ENCODE peak calls at places on chromosomes 6 and 20, in eight cellular contexts. U, M, W, T, L, N, B and Q are unnamed samples.

GRCh38 chr6:142328070-142328469 is 26.3 kb downstream of the ADGRG6 start:
- DNase-seq in W (no peak), N (no peak), T (no peak), U (no peak), B (no peak), L (no peak), M (no peak), Q (no peak)

GRCh38 chr6:149852881-149853280 is 11.3 kb downstream of the LRP11 start:
- DNase-seq in U (no peak), N (no peak), M (no peak), W (no peak), T (no peak), B (no peak), L (no peak), Q (no peak)

GRCh38 chr6:31799781-31800180 is 4.2 kb upstream of the VARS1 start:
- DNase-seq in T (no peak), W (no peak), L (no peak), M (no peak), B (no peak), U (no peak), N (no peak), Q (no peak)

GRCh38 chr6:36834576-36835293 is 4.5 kb downstream of the CPNE5 start:
- DNase-seq in M (no peak), T (no peak), L (no peak), W (no peak), U (no peak), N (no peak), B (no peak), Q (no peak)

GRCh38 chr6:119727504-119728219 is 378.1 kb upstream of the MAN1A1 start:
- DNase-seq in L (no peak), B (no peak), N (no peak), W (peak), T (no peak), M (no peak), U (no peak), Q (no peak)

GRCh38 chr20:32528291-32528891 is 56.7 kb downstream of the NOL4L start:
- DNase-seq in L (no peak), T (no peak), W (peak), B (peak), N (no peak), U (no peak), M (no peak), Q (peak)

GRCh38 chr6:169618526-169619490 is 83.0 kb downstream of the WDR27 start:
- DNase-seq in T (no peak), U (no peak), W (no peak), M (no peak), B (no peak), L (no peak), N (no peak), Q (no peak)

GRCh38 chr6:24504642-24505586 is 10.1 kb downstream of the ALDH5A1 start:
- DNase-seq in U (no peak), N (no peak), T (no peak), L (peak), M (no peak), W (no peak), B (no peak), Q (no peak)

GRCh38 chr6:38933426-38933825 is 115.2 kb upstream of the GLP1R start:
- DNase-seq in T (no peak), W (no peak), U (peak), L (no peak), N (no peak), M (no peak), B (no peak), Q (peak)

GRCh38 chr20:60430516-60431001 is 472.3 kb downstream of the CDH26 start:
- DNase-seq in N (no peak), L (no peak), W (no peak), M (no peak), T (no peak), U (no peak), B (no peak), Q (no peak)

GRCh38 chr20:37392441-37393195 is 46.7 kb downstream of the SRC start:
- DNase-seq in N (no peak), U (no peak), B (no peak), T (no peak), M (no peak), L (no peak), W (no peak), Q (peak)

GRCh38 chr20:23106271-23106851 is 20.2 kb upstream of the CD93 start:
- DNase-seq in U (no peak), M (no peak), B (peak), L (no peak), N (no peak), T (no peak), W (no peak), Q (no peak)

GRCh38 chr20:22525821-22526220 is 58.6 kb downstream of the FOXA2 start:
- DNase-seq in N (no peak), M (no peak), W (no peak), L (no peak), U (no peak), B (no peak), T (no peak), Q (no peak)

GRCh38 chr20:34535301-34535840 is 19.1 kb downstream of the DYNLRB1 start:
- DNase-seq in T (no peak), M (no peak), L (no peak), B (no peak), W (no peak), U (no peak), N (no peak), Q (no peak)

GRCh38 chr6:63448229-63448628 is 124.1 kb upstream of the LOC128125822 start:
- DNase-seq in T (no peak), M (no peak), W (no peak), L (no peak), B (no peak), U (no peak), N (no peak), Q (no peak)

GRCh38 chr6:10730254-10730653 is 7.4 kb downstream of the TMEM14C start:
- DNase-seq in M (no peak), B (no peak), N (no peak), L (no peak), T (no peak), W (no peak), U (no peak), Q (no peak)

GRCh38 chr6:110703010-110703905 is 112.0 kb downstream of the CDK19 start:
- DNase-seq in L (no peak), U (no peak), M (no peak), N (no peak), T (no peak), B (no peak), W (no peak), Q (no peak)

GRCh38 chr6:85537055-85537494 is 56.6 kb downstream of the SNX14 start:
- DNase-seq in N (no peak), B (no peak), M (no peak), L (no peak), T (no peak), W (no peak), U (no peak), Q (peak)

GRCh38 chr6:41531591-41532582 is 14.3 kb upstream of the FOXP4 start:
- DNase-seq in U (no peak), W (no peak), B (no peak), N (peak), M (no peak), T (no peak), L (peak), Q (no peak)

GRCh38 chr20:36582322-36582721 is 8.9 kb downstream of the TGIF2 start:
- DNase-seq in N (no peak), U (no peak), L (no peak), T (no peak), W (no peak), B (no peak), M (no peak), Q (no peak)

GRCh38 chr6:125846292-125847024 is 55.7 kb downstream of the NCOA7 start:
- DNase-seq in L (no peak), B (no peak), M (no peak), W (no peak), T (no peak), N (no peak), U (no peak), Q (no peak)

GRCh38 chr6:106444777-106445507 is 84.4 kb downstream of the CRYBG1 start:
- DNase-seq in N (peak), L (no peak), T (no peak), W (no peak), U (peak), B (no peak), M (no peak), Q (peak)

GRCh38 chr20:53757472-53757913 is 163.9 kb upstream of the ZNF217 start:
- DNase-seq in N (no peak), W (no peak), L (no peak), T (no peak), B (no peak), M (no peak), U (no peak), Q (no peak)

GRCh38 chr6:381742-382461 is 9.7 kb upstream of the IRF4 start:
- DNase-seq in T (no peak), L (peak), M (no peak), N (no peak), W (no peak), B (no peak), U (no peak), Q (no peak)

GRCh38 chr6:35534396-35535170 is 21.9 kb upstream of the TULP1 start:
- DNase-seq in T (no peak), U (no peak), W (no peak), L (no peak), N (no peak), B (no peak), M (no peak), Q (no peak)

GRCh38 chr6:111992851-111993250 is 61.1 kb upstream of the CCN6 start:
- DNase-seq in M (no peak), U (no peak), W (no peak), T (no peak), L (no peak), N (no peak), B (no peak), Q (no peak)

GRCh38 chr6:44247338-44248302 is 719 bp downstream of the HSP90AB1 start:
- DNase-seq in L (peak), M (peak), T (peak), W (peak), U (no peak), N (no peak), B (peak), Q (peak)

GRCh38 chr20:3563548-3564177 is 92.8 kb downstream of the ATRN start:
- DNase-seq in W (no peak), L (no peak), N (no peak), U (no peak), B (no peak), M (no peak), T (no peak), Q (peak)

GRCh38 chr20:57579898-57580447 is 19.1 kb downstream of the PCK1 start:
- DNase-seq in M (no peak), L (no peak), T (no peak), N (no peak), W (no peak), U (no peak), B (no peak), Q (no peak)

GRCh38 chr20:46931699-46932098 is 37.1 kb downstream of the EYA2 start:
- DNase-seq in L (no peak), N (no peak), M (no peak), B (no peak), U (no peak), W (no peak), T (peak), Q (no peak)

GRCh38 chr20:23159923-23160445 is 73.9 kb upstream of the CD93 start:
- DNase-seq in T (no peak), M (no peak), L (no peak), W (no peak), N (no peak), B (no peak), U (no peak), Q (peak)

GRCh38 chr6:90219168-90219985 is 77.3 kb downstream of the BACH2 start:
- DNase-seq in U (no peak), L (peak), W (no peak), N (no peak), T (no peak), B (peak), M (peak), Q (no peak)

DNA sequence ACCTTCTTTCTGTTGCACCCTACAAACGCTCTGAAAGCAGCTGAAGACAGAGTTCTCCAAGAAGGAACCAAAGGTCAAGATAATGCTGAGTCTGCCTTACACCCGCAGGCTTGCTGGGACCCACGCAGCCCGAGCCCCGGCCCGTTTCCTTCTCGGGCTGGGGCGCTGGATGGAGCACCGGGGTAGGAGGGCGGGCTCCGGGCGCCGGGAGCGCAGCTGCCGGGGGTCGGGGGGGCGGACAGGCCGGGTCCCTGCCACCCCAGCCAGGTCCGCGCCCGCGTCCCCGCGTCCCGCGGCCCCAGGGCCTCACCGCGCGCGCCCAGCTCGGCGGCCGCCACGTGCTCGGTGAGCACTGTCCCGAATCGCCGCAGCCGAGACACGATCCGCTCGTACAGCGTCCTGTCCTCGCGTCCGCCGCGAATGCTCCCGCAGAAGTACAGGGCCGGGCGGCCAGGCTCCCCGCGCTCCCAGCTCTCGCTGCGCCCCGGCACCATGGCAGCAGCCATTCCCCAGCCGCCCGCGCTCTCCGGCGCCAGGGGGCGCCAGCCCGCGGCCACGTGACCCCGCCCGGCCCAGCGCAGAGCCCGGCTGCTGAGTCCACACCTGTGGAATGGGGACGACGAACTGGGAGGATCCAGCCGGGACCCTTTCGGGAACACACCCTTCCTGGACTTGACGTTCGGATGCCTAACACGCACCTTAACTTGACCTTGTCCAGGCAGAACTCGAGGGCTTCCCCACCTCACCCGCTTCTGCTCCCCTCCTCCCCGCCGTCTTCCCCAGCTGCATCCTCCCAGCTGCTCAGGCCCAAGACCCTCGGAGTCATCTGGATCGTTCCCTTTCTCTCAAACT is at the start of gene DNPH1:
- DNase-seq in T (peak), M (peak), B (peak), U (peak), W (peak), L (peak), N (peak), Q (peak)
- TF ChIP-seq POLR2A in T (no peak), M (peak), B (peak), U (peak), W (no peak), L (peak), N (peak), Q (peak)

GRCh38 chr6:144007779-144008500 is at the start of gene PLAGL1:
- DNase-seq in T (peak), L (peak), U (no peak), N (peak), W (peak), M (peak), B (peak), Q (peak)
- TF ChIP-seq POLR2A in T (peak), L (peak), U (peak), N (no peak), W (no peak), M (no peak), B (peak), Q (peak)

GRCh38 chr6:42981866-42982265 is 2.5 kb upstream of the PPP2R5D start:
- DNase-seq in W (no peak), L (no peak), N (no peak), M (no peak), T (no peak), U (no peak), B (no peak), Q (no peak)

GRCh38 chr6:42979523-42980177 is 669 bp upstream of the PEX6 start:
- DNase-seq in N (no peak), T (no peak), M (no peak), U (peak), B (no peak), L (no peak), W (no peak), Q (no peak)

GRCh38 chr6:42974919-42975505 is 4.0 kb downstream of the PEX6 start:
- DNase-seq in T (no peak), N (no peak), W (no peak), L (no peak), B (no peak), M (no peak), U (no peak), Q (no peak)

GRCh38 chr6:42978487-42978792 is 541 bp downstream of the PEX6 start:
- DNase-seq in T (no peak), L (peak), M (no peak), N (peak), B (no peak), U (no peak), W (no peak), Q (peak)

DNA sequence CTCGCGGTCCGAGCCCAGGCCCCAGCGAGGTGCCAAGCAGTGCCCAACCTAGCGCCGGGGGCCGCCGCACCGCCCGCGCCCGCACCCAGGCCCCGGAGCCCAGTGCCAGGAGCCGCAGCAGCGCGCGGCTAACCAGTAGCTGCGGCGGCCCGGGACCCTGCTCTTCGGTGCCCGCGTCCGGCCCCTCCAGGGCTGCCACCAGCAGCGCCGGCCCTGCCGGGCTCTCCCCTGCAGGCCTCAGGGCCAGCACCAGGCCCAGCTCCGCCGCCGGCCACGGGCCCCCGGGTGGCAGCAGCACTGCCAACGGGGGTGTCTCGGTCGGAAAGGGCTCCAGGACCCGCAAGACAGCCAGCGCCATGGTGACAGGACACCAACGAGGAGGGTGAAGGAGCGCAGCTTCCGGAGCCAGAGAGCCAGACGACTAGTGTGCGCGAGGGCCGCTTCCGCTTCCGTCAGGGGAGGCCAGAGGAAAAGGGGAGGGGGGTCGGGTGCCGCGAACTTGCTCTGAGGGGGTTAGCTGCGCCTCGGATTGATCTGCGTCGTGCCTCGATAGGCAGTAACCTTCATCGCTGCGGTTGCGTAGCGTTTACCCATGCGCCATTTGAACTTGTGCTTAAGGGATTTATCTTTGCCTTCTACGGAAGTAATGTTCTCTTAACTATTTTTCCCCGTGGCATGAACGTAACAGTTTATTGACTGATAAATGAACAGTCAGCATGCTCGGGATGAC is at the start of gene PEX6:
- DNase-seq in T (peak), W (peak), U (peak), L (peak), N (peak), B (peak), M (peak), Q (peak)
- TF ChIP-seq POLR2A in T (no peak), W (no peak), U (peak), L (peak), N (peak), B (peak), M (peak), Q (peak)

GRCh38 chr6:148364056-148364844 is 21.6 kb downstream of the SASH1 start:
- DNase-seq in B (no peak), W (no peak), L (no peak), U (peak), T (no peak), M (no peak), N (no peak), Q (no peak)
- TF ChIP-seq POLR2A in B (no peak), W (no peak), L (no peak), U (no peak), T (no peak), M (no peak), N (no peak), Q (no peak)

DNA sequence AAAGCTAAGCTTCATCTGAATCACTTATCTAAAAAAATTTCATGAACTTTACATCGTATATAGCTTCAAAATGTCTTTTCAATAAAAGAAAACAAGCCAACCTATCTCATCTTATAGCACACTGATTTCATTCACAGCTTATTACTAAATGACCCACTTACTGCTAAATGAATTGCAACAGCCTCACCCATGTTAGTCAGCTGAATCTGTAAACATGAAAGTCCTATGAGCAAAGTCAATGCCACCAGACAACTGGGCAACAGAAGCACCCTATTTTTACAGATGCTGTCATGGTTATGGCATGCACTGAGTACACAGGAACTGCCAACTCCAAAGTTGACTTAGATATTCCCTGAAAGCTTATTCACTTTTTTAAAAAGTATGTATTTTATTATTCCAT is 41.2 kb upstream of the DST start:
- DNase-seq in T (no peak), U (peak), M (no peak), L (peak), B (peak), N (no peak), W (no peak), Q (no peak)
- TF ChIP-seq POLR2A in T (no peak), U (no peak), M (no peak), L (no peak), B (no peak), N (no peak), W (no peak), Q (no peak)

GRCh38 chr6:165886169-165886568 is 223.1 kb upstream of the PDE10A start:
- DNase-seq in N (no peak), L (no peak), U (no peak), T (no peak), W (no peak), B (no peak), M (no peak), Q (no peak)
- TF ChIP-seq POLR2A in N (no peak), L (no peak), U (no peak), T (no peak), W (no peak), B (no peak), M (no peak), Q (no peak)

GRCh38 chr6:7172605-7173185 is 64.9 kb downstream of the RREB1 start:
- DNase-seq in W (no peak), N (no peak), M (no peak), B (no peak), T (no peak), U (no peak), L (no peak), Q (peak)

GRCh38 chr6:7171733-7172132 is 64.0 kb downstream of the RREB1 start:
- DNase-seq in L (no peak), U (no peak), M (no peak), W (no peak), T (no peak), B (no peak), N (no peak), Q (no peak)

GRCh38 chr6:7169296-7169721 is 61.5 kb downstream of the RREB1 start:
- DNase-seq in N (no peak), U (no peak), W (no peak), T (peak), M (peak), L (no peak), B (peak), Q (no peak)

GRCh38 chr6:7170117-7170732 is 62.5 kb downstream of the RREB1 start:
- DNase-seq in L (no peak), M (no peak), B (no peak), W (no peak), N (no peak), T (no peak), U (no peak), Q (no peak)

GRCh38 chr6:7171119-7171518 is 63.4 kb downstream of the RREB1 start:
- DNase-seq in T (no peak), U (no peak), B (no peak), N (no peak), W (peak), M (no peak), L (peak), Q (no peak)
- TF ChIP-seq POLR2A in T (no peak), U (no peak), B (no peak), N (no peak), W (no peak), M (no peak), L (no peak), Q (no peak)

GRCh38 chr6:13574571-13575376 is at the start of gene SIRT5:
- DNase-seq in L (peak), M (peak), B (peak), T (peak), N (peak), U (peak), W (peak), Q (peak)
- TF ChIP-seq POLR2A in L (peak), M (peak), B (peak), T (no peak), N (peak), U (peak), W (peak), Q (peak)